ENCODE peak calls at places on chromosome 18, in five cellular contexts. L is activated naive CD8-positive, alpha-beta T cell treated with anti-CD3 and anti-CD28 coated beads, Interleukin-2, amount 50 U/mL, for 24 hours; F is SHP77 treated with DMSO at 0.1 percent for 48 hours; Y is upper lobe of right lung; A is iris pigment epithelial cell. K is an unnamed sample.

GRCh38 chr18:58541137-58541788 is 87.6 kb downstream of the ALPK2 start:
- DNase-seq in L (no peak), F (no peak), Y (no peak), A (peak; percentile 67), K (peak; percentile 20)

GRCh38 chr18:3463052-3463451 is 13.1 kb downstream of the TGIF1 start:
- DNase-seq in L (no peak), F (no peak), Y (no peak), A (peak; percentile 50), K (no peak)

GRCh38 chr18:10045296-10045891 is 131.6 kb downstream of the VAPA start:
- DNase-seq in L (no peak), F (no peak), Y (no peak), A (no peak), K (no peak)

GRCh38 chr18:32753656-32754221 is 19.1 kb downstream of the KLHL14 start:
- DNase-seq in L (no peak), F (no peak), Y (no peak), A (no peak), K (no peak)

GRCh38 chr18:4405965-4406364 is 49.1 kb downstream of the DLGAP1 start:
- DNase-seq in L (no peak), F (no peak), Y (no peak), A (no peak), K (no peak)

GRCh38 chr18:49988101-49988500 is 174.8 kb upstream of the ACAA2 start:
- DNase-seq in L (no peak), F (no peak), Y (no peak), A (no peak), K (no peak)

GRCh38 chr18:10304853-10305252 is 149.6 kb upstream of the APCDD1 start:
- DNase-seq in L (no peak), F (no peak), Y (no peak), A (no peak), K (no peak)

GRCh38 chr18:60130289-60130688 is 230.5 kb downstream of the PMAIP1 start:
- DNase-seq in L (no peak), F (no peak), Y (no peak), A (no peak), K (peak; percentile 10)

GRCh38 chr18:35778850-35779634 is 193.4 kb upstream of the RMP24 start:
- DNase-seq in L (no peak), F (no peak), Y (no peak), A (no peak), K (no peak)

GRCh38 chr18:36697905-36698304 is 130.9 kb downstream of the TPGS2 start:
- DNase-seq in L (no peak), F (no peak), Y (no peak), A (peak; percentile 78), K (no peak)

GRCh38 chr18:58567453-58568196 is 61.3 kb downstream of the ALPK2 start:
- DNase-seq in L (no peak), F (no peak), Y (no peak), A (peak; percentile 98), K (no peak)

GRCh38 chr18:37484893-37485834 is 80.4 kb downstream of the CELF4 start:
- DNase-seq in L (peak; percentile 23), F (no peak), Y (no peak), A (peak; percentile 20), K (peak; percentile 83)

GRCh38 chr18:3037423-3037915 is 24.5 kb upstream of the LPIN2 start:
- DNase-seq in L (no peak), F (peak; percentile 30), Y (no peak), A (peak; percentile 90), K (peak; percentile 45)

GRCh38 chr18:77524909-77525308 is 275.3 kb downstream of the GALR1 start:
- DNase-seq in L (no peak), F (no peak), Y (no peak), A (no peak), K (no peak)

GRCh38 chr18:76056467-76057194 is 438.4 kb downstream of the ZNF516 start:
- DNase-seq in L (no peak), F (no peak), Y (no peak), A (no peak), K (no peak)

GRCh38 chr18:54235871-54236270 is 11.4 kb upstream of the MBD2 start:
- DNase-seq in L (no peak), F (no peak), Y (no peak), A (peak; percentile 56), K (peak; percentile 27)

GRCh38 chr18:70335892-70336726 is 47.3 kb downstream of the SOCS6 start:
- DNase-seq in L (no peak), F (no peak), Y (no peak), A (no peak), K (no peak)

GRCh38 chr18:3481696-3482210 is 31.8 kb downstream of the TGIF1 start:
- DNase-seq in L (peak; percentile 18), F (no peak), Y (no peak), A (peak; percentile 34), K (peak; percentile 76)

GRCh38 chr18:36297419-36298112 is at the start of gene FHOD3:
- DNase-seq in L (peak; percentile 9), F (no peak), Y (peak; percentile 76), A (peak; percentile 26), K (peak; percentile 76)

GRCh38 chr18:77131652-77132368 is 773 bp downstream of the MBP start:
- DNase-seq in L (peak; percentile 60), F (no peak), Y (peak; percentile 91), A (no peak), K (no peak)

GRCh38 chr18:24734058-24734457 is 273.6 kb downstream of the HRH4 start:
- DNase-seq in L (no peak), F (no peak), Y (no peak), A (no peak), K (no peak)

GRCh38 chr18:67154979-67155378 is 361.5 kb downstream of the DSEL start:
- DNase-seq in L (no peak), F (no peak), Y (no peak), A (no peak), K (no peak)

GRCh38 chr18:76615065-76615733 is 120.2 kb upstream of the ZNF516 start:
- DNase-seq in L (no peak), F (no peak), Y (no peak), A (peak; percentile 18), K (no peak)

GRCh38 chr18:3891245-3891644 is 441.3 kb downstream of the TGIF1 start:
- DNase-seq in L (no peak), F (no peak), Y (no peak), A (no peak), K (no peak)

GRCh38 chr18:49249523-49249922 is 210.9 kb downstream of the DYM start:
- DNase-seq in L (no peak), F (no peak), Y (no peak), A (peak; percentile 88), K (no peak)

GRCh38 chr18:27713037-27713726 is 463.7 kb downstream of the CDH2 start:
- DNase-seq in L (no peak), F (peak; percentile 31), Y (no peak), A (peak; percentile 34), K (no peak)

GRCh38 chr18:60888225-60888624 is 445.0 kb upstream of the CDH20 start:
- DNase-seq in L (no peak), F (no peak), Y (no peak), A (no peak), K (no peak)

GRCh38 chr18:22524783-22525182 is 107.1 kb upstream of the CTAGE1 start:
- DNase-seq in L (no peak), F (no peak), Y (no peak), A (peak; percentile 36), K (no peak)

GRCh38 chr18:59929621-59930295 is 30.0 kb downstream of the PMAIP1 start:
- DNase-seq in L (no peak), F (no peak), Y (no peak), A (no peak), K (no peak)

GRCh38 chr18:46676162-46676830 is 19.3 kb upstream of the LOXHD1 start:
- DNase-seq in L (no peak), F (no peak), Y (no peak), A (peak; percentile 38), K (no peak)

GRCh38 chr18:56639094-56639361 is 636 bp upstream of the TXNL1 start:
- DNase-seq in L (no peak), F (no peak), Y (no peak), A (no peak), K (no peak)

GRCh38 chr18:79507546-79508480 is 112.1 kb downstream of the NFATC1 start:
- DNase-seq in L (peak; percentile 60), F (no peak), Y (peak; percentile 84), A (peak; percentile 75), K (no peak)

GRCh38 chr18:51123936-51124486 is 73.5 kb downstream of the MEX3C start:
- DNase-seq in L (no peak), F (no peak), Y (no peak), A (no peak), K (no peak)

GRCh38 chr18:37362158-37362890 is 203.3 kb downstream of the CELF4 start:
- DNase-seq in L (no peak), F (no peak), Y (no peak), A (no peak), K (no peak)

GRCh38 chr18:21056545-21056944 is 55.1 kb downstream of the ROCK1 start:
- DNase-seq in L (no peak), F (no peak), Y (no peak), A (no peak), K (no peak)

GRCh38 chr18:79817607-79817998 is 19.9 kb downstream of the KCNG2 start:
- DNase-seq in L (no peak), F (no peak), Y (no peak), A (no peak), K (no peak)

GRCh38 chr18:39523281-39523680 is 1957.7 kb upstream of the CELF4 start:
- DNase-seq in L (no peak), F (no peak), Y (no peak), A (peak; percentile 59), K (no peak)

K was measured in K562.